ENCODE peak calls at places on chromosomes 3 and 15, in seven cellular contexts. Q is foreskin fibroblast; I is NCI-H2081; E is activated gamma-delta T cell treated with anti-CD3 and anti-CD28 coated beads, Interleukin-2, amount 50 U/mL, for 16 hours; D is RWPE1; K is kidney tubule cell; L is T1000. Z is an unnamed sample.

GRCh38 chr3:161371441-161372320 is at the start of gene SPTSSB:
- DNase-seq in Q (peak), I (peak), E (peak), D (peak), K (peak), L (peak), Z (peak)

GRCh38 chr15:64045774-64046346 is 425 bp downstream of the DAPK2 start:
- DNase-seq in Q (no peak), I (no peak), E (no peak), D (peak), K (no peak), L (no peak), Z (no peak)

GRCh38 chr3:174125267-174125844 is 727.8 kb downstream of the NLGN1 start:
- DNase-seq in Q (peak), I (peak), E (no peak), D (peak), K (peak), L (no peak), Z (no peak)

GRCh38 chr3:26280517-26280916 is 342.1 kb upstream of the LRRC3B start:
- DNase-seq in Q (no peak), I (no peak), E (no peak), D (no peak), K (no peak), L (no peak), Z (no peak)

GRCh38 chr3:188133219-188133618 is 20.7 kb upstream of the LPP start:
- DNase-seq in Q (peak), I (no peak), E (no peak), D (no peak), K (peak), L (no peak), Z (no peak)

GRCh38 chr3:48952510-48953118 is 34.0 kb downstream of the ARIH2 start:
- DNase-seq in Q (no peak), I (peak), E (peak), D (no peak), K (peak), L (no peak), Z (peak)

GRCh38 chr3:45551214-45552010 is 43.1 kb upstream of the LIMD1 start:
- DNase-seq in Q (peak), I (no peak), E (no peak), D (peak), K (peak), L (peak), Z (no peak)

GRCh38 chr3:196144383-196145105 is 62.7 kb upstream of the TFRC start:
- DNase-seq in Q (peak), I (no peak), E (no peak), D (no peak), K (no peak), L (no peak), Z (no peak)

GRCh38 chr3:137110392-137110996 is 152.7 kb downstream of the IL20RB start:
- DNase-seq in Q (peak), I (peak), E (no peak), D (peak), K (peak), L (no peak), Z (no peak)

GRCh38 chr15:57806003-57806402 is 99.5 kb downstream of the POLR2M start:
- DNase-seq in Q (no peak), I (no peak), E (no peak), D (no peak), K (no peak), L (no peak), Z (no peak)

GRCh38 chr3:16060358-16060852 is 114.1 kb upstream of the GALNT15 start:
- DNase-seq in Q (peak), I (no peak), E (no peak), D (peak), K (peak), L (peak), Z (no peak)

GRCh38 chr3:24598691-24599090 is 104.0 kb upstream of the THRB start:
- DNase-seq in Q (no peak), I (no peak), E (no peak), D (peak), K (peak), L (no peak), Z (no peak)

GRCh38 chr15:75307778-75308390 is 25.2 kb downstream of the GOLGA6D start:
- DNase-seq in Q (peak), I (no peak), E (no peak), D (peak), K (peak), L (no peak), Z (no peak)

GRCh38 chr3:182294696-182295095 is 498.6 kb upstream of the ATP11B start:
- DNase-seq in Q (no peak), I (no peak), E (no peak), D (no peak), K (no peak), L (no peak), Z (no peak)

GRCh38 chr3:112736802-112737566 is 96.0 kb upstream of the CCDC80 start:
- DNase-seq in Q (no peak), I (no peak), E (no peak), D (no peak), K (no peak), L (no peak), Z (peak)

GRCh38 chr15:51341366-51342248 is at the start of gene GLDN:
- DNase-seq in Q (no peak), I (peak), E (no peak), D (no peak), K (no peak), L (no peak), Z (no peak)

GRCh38 chr15:89391685-89392257 is 57.1 kb upstream of the POLG start:
- DNase-seq in Q (no peak), I (no peak), E (no peak), D (no peak), K (no peak), L (no peak), Z (no peak)

GRCh38 chr3:123294296-123294938 is 92.7 kb downstream of the SEC22A start:
- DNase-seq in Q (no peak), I (no peak), E (no peak), D (no peak), K (no peak), L (no peak), Z (no peak)

GRCh38 chr3:16890605-16891333 is 6.0 kb downstream of the PLCL2 start:
- DNase-seq in Q (no peak), I (no peak), E (no peak), D (no peak), K (no peak), L (no peak), Z (no peak)

GRCh38 chr3:47601310-47601709 is 22.6 kb upstream of the CSPG5 start:
- DNase-seq in Q (no peak), I (no peak), E (no peak), D (no peak), K (no peak), L (no peak), Z (no peak)

GRCh38 chr3:191244242-191244867 is 45.3 kb downstream of the OSTN start:
- DNase-seq in Q (no peak), I (no peak), E (no peak), D (peak), K (no peak), L (no peak), Z (no peak)

GRCh38 chr3:16033889-16034687 is 140.4 kb upstream of the GALNT15 start:
- DNase-seq in Q (peak), I (no peak), E (no peak), D (no peak), K (no peak), L (no peak), Z (no peak)

GRCh38 chr3:9401986-9402385 is 4.6 kb downstream of the SETD5 start:
- DNase-seq in Q (no peak), I (no peak), E (no peak), D (no peak), K (no peak), L (no peak), Z (no peak)

GRCh38 chr3:46092704-46093085 is 65.4 kb upstream of the XCR1 start:
- DNase-seq in Q (no peak), I (no peak), E (no peak), D (no peak), K (no peak), L (no peak), Z (no peak)

GRCh38 chr15:38058596-38059075 is 124.2 kb downstream of the TMCO5A start:
- DNase-seq in Q (no peak), I (no peak), E (no peak), D (no peak), K (peak), L (no peak), Z (no peak)

GRCh38 chr3:177488740-177489139 is 291.5 kb upstream of the TBL1XR1 start:
- DNase-seq in Q (no peak), I (no peak), E (no peak), D (no peak), K (no peak), L (no peak), Z (no peak)

GRCh38 chr15:57727031-57727430 is 20.5 kb downstream of the POLR2M start:
- DNase-seq in Q (peak), I (no peak), E (no peak), D (peak), K (no peak), L (peak), Z (no peak)

GRCh38 chr15:37882640-37883039 is 51.8 kb upstream of the TMCO5A start:
- DNase-seq in Q (no peak), I (no peak), E (no peak), D (no peak), K (no peak), L (no peak), Z (no peak)

GRCh38 chr3:115901008-115901407 is 277.7 kb downstream of the GAP43 start:
- DNase-seq in Q (no peak), I (no peak), E (no peak), D (no peak), K (no peak), L (no peak), Z (no peak)

GRCh38 chr3:171399842-171400241 is 60.4 kb downstream of the TNIK start:
- DNase-seq in Q (no peak), I (no peak), E (no peak), D (no peak), K (no peak), L (no peak), Z (no peak)

GRCh38 chr3:123064506-123064905 is 2.3 kb upstream of the PDIA5 start:
- DNase-seq in Q (no peak), I (no peak), E (no peak), D (no peak), K (no peak), L (no peak), Z (no peak)

GRCh38 chr3:38458796-38459498 is 5.3 kb downstream of the ACVR2B start:
- DNase-seq in Q (peak), I (no peak), E (no peak), D (peak), K (peak), L (no peak), Z (no peak)

GRCh38 chr3:133535971-133536634 is 37.4 kb upstream of the CDV3 start:
- DNase-seq in Q (peak), I (no peak), E (no peak), D (peak), K (peak), L (peak), Z (no peak)

GRCh38 chr15:69088300-69088965 is 72.0 kb upstream of the GLCE start:
- DNase-seq in Q (no peak), I (no peak), E (no peak), D (no peak), K (no peak), L (no peak), Z (no peak)

GRCh38 chr3:70899816-70900215 is 587.4 kb upstream of the MDFIC2 start:
- DNase-seq in Q (no peak), I (no peak), E (no peak), D (no peak), K (no peak), L (no peak), Z (no peak)

GRCh38 chr3:60079076-60079475 is 1029.3 kb upstream of the CFAP20DC start:
- DNase-seq in Q (no peak), I (no peak), E (no peak), D (no peak), K (no peak), L (no peak), Z (no peak)

GRCh38 chr15:93420477-93420876 is 331.5 kb upstream of the RGMA start:
- DNase-seq in Q (no peak), I (no peak), E (no peak), D (no peak), K (no peak), L (no peak), Z (no peak)

GRCh38 chr3:118945834-118946233 is 88.8 kb downstream of the IGSF11 start:
- DNase-seq in Q (no peak), I (no peak), E (no peak), D (no peak), K (no peak), L (no peak), Z (no peak)

GRCh38 chr3:177448987-177449975 is 252.0 kb upstream of the TBL1XR1 start:
- DNase-seq in Q (no peak), I (no peak), E (no peak), D (peak), K (peak), L (peak), Z (peak)

Z was measured in CD4-positive, alpha-beta memory T cell.